ENCODE peak calls at places on chromosomes 2 and 18, in five cellular contexts. V is LHCN-M2, L is mesothelial cell of epicardium, C is DMS 273 treated with DMSO at 0.1 percent for 48 hours, M is NCI-H1694 treated with DMSO at 0.1 percent for 48 hours. G is an unnamed sample.

GRCh38 chr2:153106802-153107477 is 371.6 kb downstream of the RPRM start:
- DNase-seq in V (no peak), C (no peak), L (no peak), M (no peak), G (peak)

GRCh38 chr2:10844083-10844482 is 31.5 kb upstream of the PDIA6 start:
- DNase-seq in L (no peak), C (no peak), M (no peak), V (peak), G (no peak)

GRCh38 chr18:6850396-6850795 is 120.9 kb downstream of the ARHGAP28 start:
- DNase-seq in M (no peak), C (no peak), V (no peak), L (no peak), G (no peak)

GRCh38 chr2:23579674-23580073 is 194.7 kb downstream of the KLHL29 start:
- DNase-seq in M (no peak), L (no peak), C (no peak), V (no peak), G (no peak)

GRCh38 chr18:25329783-25330182 is 22.2 kb downstream of the ZNF521 start:
- DNase-seq in C (no peak), V (no peak), M (no peak), L (no peak), G (no peak)

GRCh38 chr2:240931319-240931949 is 25.3 kb downstream of the CROCC2 start:
- DNase-seq in C (no peak), M (no peak), V (no peak), L (peak), G (no peak)

GRCh38 chr18:38940475-38940862 is 1374.9 kb upstream of the CELF4 start:
- DNase-seq in V (no peak), C (no peak), M (no peak), L (no peak), G (no peak)

GRCh38 chr2:66507673-66508127 is 72.8 kb downstream of the MEIS1 start:
- DNase-seq in M (no peak), L (no peak), C (no peak), V (no peak), G (no peak)

GRCh38 chr2:172334988-172335387 is 92.4 kb upstream of the ITGA6 start:
- DNase-seq in C (no peak), L (no peak), M (no peak), V (no peak), G (no peak)

GRCh38 chr2:228522276-228522675 is 340.8 kb upstream of the SPHKAP start:
- DNase-seq in L (no peak), C (no peak), M (no peak), V (no peak), G (no peak)

GRCh38 chr18:79401494-79402208 is 5.9 kb downstream of the NFATC1 start:
- DNase-seq in C (no peak), L (no peak), M (no peak), V (no peak), G (no peak)

GRCh38 chr2:46489430-46489829 is 10.1 kb downstream of the TMEM247 start:
- DNase-seq in M (no peak), L (no peak), C (no peak), V (no peak), G (no peak)

GRCh38 chr2:221553333-221553732 is 18.8 kb downstream of the EPHA4 start:
- DNase-seq in L (no peak), V (no peak), M (no peak), C (no peak), G (no peak)

GRCh38 chr18:59035591-59035990 is 104.1 kb upstream of the SEC11C start:
- DNase-seq in V (no peak), C (no peak), M (no peak), L (no peak), G (no peak)

GRCh38 chr18:24027156-24027555 is 12.6 kb downstream of the TTC39C start:
- DNase-seq in C (no peak), M (no peak), V (peak), L (no peak), G (no peak)

GRCh38 chr2:227370791-227371312 is 8.3 kb downstream of the TM4SF20 start:
- DNase-seq in C (no peak), M (no peak), L (no peak), V (peak), G (no peak)

GRCh38 chr2:137220438-137220998 is 455.2 kb downstream of the THSD7B start:
- DNase-seq in L (no peak), V (peak), M (no peak), C (no peak), G (no peak)

GRCh38 chr2:127174176-127174575 is 45.9 kb downstream of the CYP27C1 start:
- DNase-seq in V (peak), C (no peak), M (no peak), L (peak), G (no peak)